ENCODE peak calls at places on chromosomes 1 and 21, in eight cellular contexts. U, M, B, G, J, R, O and V are unnamed samples.

GRCh38 chr1:11746092-11746491 is 10.2 kb downstream of the AGTRAP start:
- DNase-seq in J (no peak), M (no peak), B (no peak), R (no peak), U (no peak), G (no peak), O (peak; percentile 81), V (no peak)

GRCh38 chr1:117928881-117929339 is 511 bp downstream of the GDAP2 start:
- DNase-seq in O (peak; percentile 75), J (peak; percentile 74), G (peak; percentile 6), U (peak; percentile 17), B (peak; percentile 51), R (peak; percentile 63), M (peak; percentile 70), V (peak; percentile 62)

GRCh38 chr1:115496904-115497527 is 144.8 kb upstream of the VANGL1 start:
- DNase-seq in B (no peak), U (no peak), M (no peak), J (no peak), O (no peak), G (no peak), R (peak; percentile 39), V (peak; percentile 19)

GRCh38 chr21:44421901-44422840 is 33.1 kb upstream of the LRRC3 start:
- DNase-seq in M (no peak), J (peak; percentile 24), R (no peak), O (no peak), B (no peak), U (no peak), G (no peak), V (no peak)

GRCh38 chr1:53480678-53481077 is 21.5 kb downstream of the DMRTB1 start:
- DNase-seq in O (no peak), M (no peak), B (no peak), R (no peak), J (no peak), G (no peak), U (no peak), V (no peak)

GRCh38 chr21:34574581-34574980 is 40.3 kb downstream of the RCAN1 start:
- DNase-seq in M (no peak), O (no peak), G (no peak), J (no peak), U (no peak), R (no peak), B (no peak), V (no peak)

GRCh38 chr1:90509225-90510048 is 207.7 kb downstream of the BARHL2 start:
- DNase-seq in J (no peak), R (no peak), U (no peak), M (no peak), G (no peak), O (no peak), B (no peak), V (no peak)

GRCh38 chr1:67586596-67586995 is 98.4 kb upstream of the GADD45A start:
- DNase-seq in U (no peak), O (no peak), G (no peak), R (peak; percentile 45), B (no peak), M (no peak), J (no peak), V (no peak)

GRCh38 chr1:80278936-80279335 is 1272.4 kb upstream of the ADGRL4 start:
- DNase-seq in M (no peak), J (no peak), U (no peak), R (no peak), B (no peak), O (no peak), G (no peak), V (no peak)

GRCh38 chr21:23480591-23481270 is 2126.6 kb downstream of the MRPL39 start:
- DNase-seq in O (no peak), M (no peak), R (no peak), B (no peak), G (no peak), J (no peak), U (no peak), V (no peak)

GRCh38 chr1:39842726-39843305 is 40.5 kb downstream of the TRIT1 start:
- DNase-seq in M (no peak), O (no peak), J (no peak), R (no peak), U (peak; percentile 44), G (no peak), B (no peak), V (no peak)

GRCh38 chr1:21896652-21897532 is 40.2 kb downstream of the HSPG2 start:
- DNase-seq in O (peak; percentile 63), J (peak; percentile 91), M (no peak), R (peak; percentile 63), U (no peak), G (no peak), B (no peak), V (no peak)

GRCh38 chr1:221431068-221431651 is 310.7 kb downstream of the DUSP10 start:
- DNase-seq in O (no peak), J (no peak), G (no peak), M (no peak), B (no peak), R (no peak), U (no peak), V (peak; percentile 51)

GRCh38 chr1:153791856-153792253 is 16.6 kb downstream of the SLC27A3 start:
- DNase-seq in G (no peak), R (peak; percentile 48), J (peak; percentile 64), B (no peak), O (no peak), U (no peak), M (no peak), V (peak; percentile 37)

GRCh38 chr21:44436958-44437357 is 18.4 kb upstream of the LRRC3 start:
- DNase-seq in B (no peak), M (peak; percentile 26), R (no peak), O (no peak), J (peak; percentile 54), U (no peak), G (no peak), V (no peak)

GRCh38 chr1:116693759-116694482 is 26.4 kb upstream of the IGSF3 start:
- DNase-seq in J (peak; percentile 72), G (no peak), B (no peak), M (no peak), U (no peak), O (no peak), R (no peak), V (peak; percentile 67)

GRCh38 chr1:163872067-163872466 is 550.3 kb downstream of the NUF2 start:
- DNase-seq in U (no peak), B (no peak), G (no peak), J (no peak), O (no peak), R (no peak), M (no peak), V (no peak)

GRCh38 chr1:83910461-83910860 is 88.5 kb downstream of the TTLL7 start:
- DNase-seq in U (no peak), J (no peak), R (no peak), M (no peak), G (no peak), B (no peak), O (no peak), V (no peak)

GRCh38 chr1:104294259-104294658 is 544.6 kb downstream of the AMY1C start:
- DNase-seq in G (no peak), U (peak; percentile 13), B (no peak), M (no peak), J (no peak), O (no peak), R (no peak), V (no peak)

GRCh38 chr1:220991506-220991905 is 112.3 kb downstream of the HLX start:
- DNase-seq in B (no peak), J (no peak), O (no peak), R (no peak), G (no peak), M (no peak), U (no peak), V (no peak)

GRCh38 chr1:25024631-25025350 is 94.7 kb upstream of the RUNX3 start:
- DNase-seq in R (no peak), M (no peak), O (no peak), U (no peak), G (no peak), J (no peak), B (no peak), V (no peak)

GRCh38 chr21:44485254-44485793 is 30.0 kb downstream of the LRRC3 start:
- DNase-seq in J (no peak), M (peak; percentile 58), R (no peak), O (no peak), U (no peak), G (peak; percentile 45), B (peak; percentile 53), V (peak; percentile 58)

GRCh38 chr1:51969038-51969705 is 21.3 kb downstream of the RAB3B start:
- DNase-seq in U (no peak), R (peak; percentile 88), G (no peak), O (peak; percentile 13), J (no peak), B (no peak), M (no peak), V (no peak)

GRCh38 chr1:66275601-66276023 is 258.3 kb upstream of the SGIP1 start:
- DNase-seq in M (no peak), U (no peak), B (no peak), R (no peak), G (no peak), O (peak; percentile 46), J (no peak), V (no peak)

GRCh38 chr1:155485945-155486344 is 76.7 kb downstream of the ASH1L start:
- DNase-seq in B (no peak), U (no peak), J (no peak), M (no peak), R (no peak), O (no peak), G (no peak), V (no peak)

GRCh38 chr1:64505944-64506658 is 36.2 kb downstream of the CACHD1 start:
- DNase-seq in M (no peak), G (peak; percentile 90), J (no peak), U (peak; percentile 63), B (peak; percentile 16), O (peak; percentile 54), R (no peak), V (no peak)

GRCh38 chr21:37700641-37701202 is 215.5 kb downstream of the KCNJ6 start:
- DNase-seq in O (peak; percentile 69), G (peak; percentile 55), R (peak; percentile 83), B (no peak), U (peak; percentile 66), J (no peak), M (peak; percentile 94), V (peak; percentile 95)

GRCh38 chr1:145759713-145760112 is 40.4 kb downstream of the CD160 start:
- DNase-seq in M (no peak), B (no peak), J (no peak), G (no peak), R (no peak), U (no peak), O (no peak), V (no peak)

GRCh38 chr1:202287196-202287595 is 54.5 kb downstream of the UBE2T start:
- DNase-seq in G (no peak), O (no peak), U (no peak), J (no peak), M (no peak), R (no peak), B (no peak), V (no peak)

GRCh38 chr1:235127203-235127602 is 1.4 kb downstream of the TOMM20 start:
- DNase-seq in M (no peak), U (no peak), B (no peak), O (no peak), G (no peak), R (no peak), J (no peak), V (no peak)

GRCh38 chr1:111672338-111672737 is 52.7 kb downstream of the RAP1A start:
- DNase-seq in M (no peak), J (no peak), B (no peak), G (no peak), U (no peak), R (peak; percentile 13), O (no peak), V (no peak)

GRCh38 chr1:63320024-63320799 is 2.2 kb upstream of the FOXD3 start:
- DNase-seq in O (no peak), G (no peak), M (no peak), R (peak; percentile 12), U (no peak), B (no peak), J (no peak), V (no peak)